ENCODE peak calls at places on chromosome 20, in six cellular contexts. One of them, this sample, is unnamed.

GRCh38 chr20:49685809-49686208 is 27.9 kb downstream of the B4GALT5 start:
- DNase-seq in NCI-H82: no peak
- DNase-seq in NCI-H510A: no peak
- DNase-seq in KG1: no peak
- DNase-seq in MCF 10A: peak
- DNase-seq in T-cell: no peak
- DNase-seq in this sample: no peak

GRCh38 chr20:63344616-63345327 is 16.4 kb downstream of the CHRNA4 start:
- DNase-seq in NCI-H82: no peak
- DNase-seq in NCI-H510A: no peak
- DNase-seq in KG1: no peak
- DNase-seq in MCF 10A: no peak
- DNase-seq in T-cell: no peak
- DNase-seq in this sample: no peak

GRCh38 chr20:23091741-23092408 is 5.8 kb upstream of the CD93 start:
- DNase-seq in NCI-H82: no peak
- DNase-seq in NCI-H510A: peak
- DNase-seq in KG1: no peak
- DNase-seq in MCF 10A: no peak
- DNase-seq in T-cell: no peak
- DNase-seq in this sample: no peak

GRCh38 chr20:57500941-57501340 is 24.0 kb downstream of the CTCFL start:
- DNase-seq in NCI-H82: no peak
- DNase-seq in NCI-H510A: no peak
- DNase-seq in KG1: no peak
- DNase-seq in MCF 10A: no peak
- DNase-seq in T-cell: no peak
- DNase-seq in this sample: no peak

GRCh38 chr20:362271-363254 is 15.7 kb downstream of the NRSN2 start:
- DNase-seq in NCI-H82: peak
- DNase-seq in NCI-H510A: peak
- DNase-seq in KG1: no peak
- DNase-seq in MCF 10A: peak
- DNase-seq in T-cell: no peak
- DNase-seq in this sample: peak

GRCh38 chr20:61903575-61904340 is 161.9 kb downstream of the TAF4 start:
- DNase-seq in NCI-H82: no peak
- DNase-seq in NCI-H510A: no peak
- DNase-seq in KG1: no peak
- DNase-seq in MCF 10A: no peak
- DNase-seq in T-cell: no peak
- DNase-seq in this sample: no peak

GRCh38 chr20:23245553-23246128 is 105.0 kb upstream of the NXT1 start:
- DNase-seq in NCI-H82: peak
- DNase-seq in NCI-H510A: no peak
- DNase-seq in KG1: peak
- DNase-seq in MCF 10A: peak
- DNase-seq in T-cell: no peak
- DNase-seq in this sample: peak

GRCh38 chr20:61949363-61949713 is 116.3 kb downstream of the TAF4 start:
- DNase-seq in NCI-H82: no peak
- DNase-seq in NCI-H510A: no peak
- DNase-seq in KG1: no peak
- DNase-seq in MCF 10A: no peak
- DNase-seq in T-cell: no peak
- DNase-seq in this sample: no peak

GRCh38 chr20:36279776-36280175 is 26.4 kb upstream of the DLGAP4 start:
- DNase-seq in NCI-H82: peak
- DNase-seq in NCI-H510A: no peak
- DNase-seq in KG1: no peak
- DNase-seq in MCF 10A: no peak
- DNase-seq in T-cell: no peak
- DNase-seq in this sample: peak

GRCh38 chr20:9025643-9026042 is 43.2 kb upstream of the PLCB4 start:
- DNase-seq in NCI-H82: no peak
- DNase-seq in NCI-H510A: no peak
- DNase-seq in KG1: no peak
- DNase-seq in MCF 10A: peak
- DNase-seq in T-cell: no peak
- DNase-seq in this sample: no peak

GRCh38 chr20:1862665-1863059 is 32.5 kb upstream of the SIRPA start:
- DNase-seq in NCI-H82: no peak
- DNase-seq in NCI-H510A: no peak
- DNase-seq in KG1: no peak
- DNase-seq in MCF 10A: no peak
- DNase-seq in T-cell: no peak
- DNase-seq in this sample: no peak

GRCh38 chr20:63129991-63130653 is 85.8 kb downstream of the YTHDF1 start:
- DNase-seq in NCI-H82: no peak
- DNase-seq in NCI-H510A: no peak
- DNase-seq in KG1: no peak
- DNase-seq in MCF 10A: no peak
- DNase-seq in T-cell: no peak
- DNase-seq in this sample: peak

GRCh38 chr20:43043887-43044286 is 145.8 kb downstream of the PTPRT start:
- DNase-seq in NCI-H82: no peak
- DNase-seq in NCI-H510A: no peak
- DNase-seq in KG1: no peak
- DNase-seq in MCF 10A: no peak
- DNase-seq in T-cell: no peak
- DNase-seq in this sample: no peak

GRCh38 chr20:11810316-11811130 is 107.2 kb upstream of the BTBD3 start:
- DNase-seq in NCI-H82: peak
- DNase-seq in NCI-H510A: no peak
- DNase-seq in KG1: no peak
- DNase-seq in MCF 10A: no peak
- DNase-seq in T-cell: no peak
- DNase-seq in this sample: no peak

GRCh38 chr20:40956503-40956902 is 72.1 kb upstream of the TOP1 start:
- DNase-seq in NCI-H82: no peak
- DNase-seq in NCI-H510A: no peak
- DNase-seq in KG1: no peak
- DNase-seq in MCF 10A: no peak
- DNase-seq in T-cell: no peak
- DNase-seq in this sample: no peak

GRCh38 chr20:56433221-56433879 is 21.3 kb downstream of the CASS4 start:
- DNase-seq in NCI-H82: no peak
- DNase-seq in NCI-H510A: no peak
- DNase-seq in KG1: no peak
- DNase-seq in MCF 10A: no peak
- DNase-seq in T-cell: no peak
- DNase-seq in this sample: no peak

GRCh38 chr20:50172347-50173013 is 18.1 kb upstream of the CEBPB start:
- DNase-seq in NCI-H82: no peak
- DNase-seq in NCI-H510A: peak
- DNase-seq in KG1: no peak
- DNase-seq in MCF 10A: no peak
- DNase-seq in T-cell: no peak
- DNase-seq in this sample: peak

GRCh38 chr20:3739054-3739925 is 6.8 kb downstream of the HSPA12B start:
- DNase-seq in NCI-H82: no peak
- DNase-seq in NCI-H510A: no peak
- DNase-seq in KG1: no peak
- DNase-seq in MCF 10A: no peak
- DNase-seq in T-cell: no peak
- DNase-seq in this sample: no peak

GRCh38 chr20:46552460-46553420 is 2.3 kb upstream of the OCSTAMP start:
- DNase-seq in NCI-H82: no peak
- DNase-seq in NCI-H510A: no peak
- DNase-seq in KG1: peak
- DNase-seq in MCF 10A: no peak
- DNase-seq in T-cell: no peak
- DNase-seq in this sample: no peak

GRCh38 chr20:55273149-55273548 is 732.2 kb downstream of the CBLN4 start:
- DNase-seq in NCI-H82: no peak
- DNase-seq in NCI-H510A: no peak
- DNase-seq in KG1: no peak
- DNase-seq in MCF 10A: no peak
- DNase-seq in T-cell: no peak
- DNase-seq in this sample: no peak

GRCh38 chr20:21499641-21500040 is 14.2 kb downstream of the NKX2-2 start:
- DNase-seq in NCI-H82: no peak
- DNase-seq in NCI-H510A: no peak
- DNase-seq in KG1: no peak
- DNase-seq in MCF 10A: no peak
- DNase-seq in T-cell: no peak
- DNase-seq in this sample: no peak

GRCh38 chr20:48951646-48952045 is 30.1 kb downstream of the ARFGEF2 start:
- DNase-seq in NCI-H82: no peak
- DNase-seq in NCI-H510A: no peak
- DNase-seq in KG1: no peak
- DNase-seq in MCF 10A: no peak
- DNase-seq in T-cell: no peak
- DNase-seq in this sample: no peak

GRCh38 chr20:25511183-25511582 is 74.1 kb downstream of the NINL start:
- DNase-seq in NCI-H82: no peak
- DNase-seq in NCI-H510A: no peak
- DNase-seq in KG1: no peak
- DNase-seq in MCF 10A: no peak
- DNase-seq in T-cell: no peak
- DNase-seq in this sample: no peak

GRCh38 chr20:16944753-16945152 is 196.6 kb downstream of the OTOR start:
- DNase-seq in NCI-H82: peak
- DNase-seq in NCI-H510A: no peak
- DNase-seq in KG1: no peak
- DNase-seq in MCF 10A: no peak
- DNase-seq in T-cell: no peak
- DNase-seq in this sample: no peak

GRCh38 chr20:49790077-49790798 is 22.4 kb upstream of the SLC9A8 start:
- DNase-seq in NCI-H82: no peak
- DNase-seq in NCI-H510A: no peak
- DNase-seq in KG1: peak
- DNase-seq in MCF 10A: no peak
- DNase-seq in T-cell: no peak
- DNase-seq in this sample: peak

GRCh38 chr20:2837561-2837960 is 2.9 kb downstream of the PCED1A start:
- DNase-seq in NCI-H82: no peak
- DNase-seq in NCI-H510A: no peak
- DNase-seq in KG1: no peak
- DNase-seq in MCF 10A: no peak
- DNase-seq in T-cell: no peak
- DNase-seq in this sample: no peak

GRCh38 chr20:51553897-51554504 is 11.5 kb upstream of the NFATC2 start:
- DNase-seq in NCI-H82: no peak
- DNase-seq in NCI-H510A: no peak
- DNase-seq in KG1: no peak
- DNase-seq in MCF 10A: peak
- DNase-seq in T-cell: no peak
- DNase-seq in this sample: no peak

GRCh38 chr20:55740076-55740475 is 265.2 kb downstream of the CBLN4 start:
- DNase-seq in NCI-H82: no peak
- DNase-seq in NCI-H510A: no peak
- DNase-seq in KG1: no peak
- DNase-seq in MCF 10A: no peak
- DNase-seq in T-cell: no peak
- DNase-seq in this sample: no peak

GRCh38 chr20:59939879-59940128 is 301 bp downstream of the PPP1R3D start:
- DNase-seq in NCI-H82: no peak
- DNase-seq in NCI-H510A: peak
- DNase-seq in KG1: no peak
- DNase-seq in MCF 10A: no peak
- DNase-seq in T-cell: no peak
- DNase-seq in this sample: peak

GRCh38 chr20:38151455-38151854 is 13.6 kb downstream of the TGM2 start:
- DNase-seq in NCI-H82: no peak
- DNase-seq in NCI-H510A: no peak
- DNase-seq in KG1: no peak
- DNase-seq in MCF 10A: no peak
- DNase-seq in T-cell: no peak
- DNase-seq in this sample: no peak

This sample was measured in Caco-2.